ENCODE peak calls at places on chromosomes 2 and 18, in eight cellular contexts. J is breast epithelium, U is GM12891, X is A549, F is HCT116, E is adrenal gland, Q is spleen, D is endothelial cell of umbilical vein. A is an unnamed sample.

GRCh38 chr2:54889053-54889452 is 161.2 kb downstream of the RTN4 start:
- DNase-seq in U (no peak), J (no peak), D (no peak), X (no peak), Q (no peak), F (no peak), E (no peak), A (no peak)

GRCh38 chr18:67010916-67011315 is 407.0 kb upstream of the CDH19 start:
- DNase-seq in D (peak), Q (no peak), U (no peak), F (no peak), J (no peak), X (no peak), E (no peak), A (no peak)

GRCh38 chr2:165067958-165068612 is 112.8 kb upstream of the SLC38A11 start:
- DNase-seq in Q (no peak), F (no peak), U (no peak), D (peak), J (no peak), E (peak), X (peak), A (peak)

GRCh38 chr2:43464546-43464945 is 131.3 kb downstream of the THADA start:
- DNase-seq in E (no peak), J (no peak), F (no peak), D (no peak), Q (no peak), X (no peak), U (no peak), A (no peak)

GRCh38 chr2:96537066-96537733 is 648 bp downstream of the ARID5A start:
- DNase-seq in F (no peak), E (peak), J (peak), U (peak), D (peak), Q (peak), X (no peak), A (no peak)

GRCh38 chr2:202718614-202719013 is 83.8 kb downstream of the FAM117B start:
- DNase-seq in E (no peak), F (peak), D (no peak), J (no peak), Q (no peak), U (no peak), X (peak), A (no peak)

GRCh38 chr2:28348921-28349320 is 43.7 kb upstream of the FOSL2 start:
- DNase-seq in X (no peak), E (no peak), U (no peak), J (no peak), F (no peak), D (peak), Q (peak), A (no peak)

GRCh38 chr2:8529706-8530277 is 152.1 kb upstream of the ID2 start:
- DNase-seq in X (no peak), U (no peak), D (no peak), E (no peak), J (no peak), Q (no peak), F (no peak), A (no peak)

GRCh38 chr2:47651296-47651695 is 131.6 kb upstream of the MSH6 start:
- DNase-seq in D (no peak), X (no peak), Q (no peak), E (no peak), U (no peak), F (no peak), J (no peak), A (no peak)

GRCh38 chr2:101205521-101205998 is 47.1 kb upstream of the CNOT11 start:
- DNase-seq in D (peak), J (peak), X (peak), Q (no peak), E (peak), U (no peak), F (peak), A (peak)

GRCh38 chr2:177772529-177772928 is 300.0 kb downstream of the PDE11A start:
- DNase-seq in E (no peak), F (peak), J (no peak), X (no peak), D (peak), U (no peak), Q (no peak), A (no peak)

GRCh38 chr2:101717041-101717817 is 19.7 kb downstream of the MAP4K4 start:
- DNase-seq in Q (peak), E (no peak), D (no peak), J (no peak), F (no peak), X (no peak), U (no peak), A (no peak)

GRCh38 chr2:95018861-95019550 is 6.5 kb upstream of the MAL start:
- DNase-seq in X (no peak), E (no peak), J (no peak), F (no peak), U (no peak), D (no peak), Q (no peak), A (no peak)

GRCh38 chr18:38422216-38422615 is 856.6 kb upstream of the CELF4 start:
- DNase-seq in X (no peak), Q (no peak), J (no peak), D (no peak), F (no peak), U (no peak), E (no peak), A (no peak)

GRCh38 chr2:120641366-120641771 is 94.3 kb upstream of the GLI2 start:
- DNase-seq in E (peak), U (no peak), J (no peak), D (no peak), Q (no peak), X (no peak), F (no peak), A (no peak)

GRCh38 chr2:174580951-174581350 is 16.7 kb downstream of the WIPF1 start:
- DNase-seq in F (no peak), X (no peak), J (no peak), Q (no peak), U (no peak), D (no peak), E (no peak), A (no peak)

GRCh38 chr2:12602661-12603060 is 114.1 kb upstream of the TRIB2 start:
- DNase-seq in U (no peak), X (no peak), D (no peak), J (no peak), E (no peak), F (no peak), Q (no peak), A (no peak)

GRCh38 chr2:215744514-215744913 is 268.8 kb downstream of the MREG start:
- DNase-seq in Q (no peak), U (no peak), D (no peak), E (no peak), J (no peak), F (no peak), X (no peak), A (no peak)

GRCh38 chr2:88051792-88052191 is 3.8 kb downstream of the KRCC1 start:
- DNase-seq in F (no peak), U (no peak), D (no peak), J (no peak), X (no peak), Q (no peak), E (no peak), A (no peak)

GRCh38 chr2:42848726-42849290 is 56.4 kb upstream of the HAAO start:
- DNase-seq in U (no peak), F (no peak), J (no peak), D (no peak), Q (peak), E (no peak), X (no peak), A (no peak)

GRCh38 chr2:194443926-194444325 is 1213.1 kb upstream of the SLC39A10 start:
- DNase-seq in J (no peak), U (no peak), X (no peak), E (no peak), F (no peak), Q (no peak), D (no peak), A (no peak)

GRCh38 chr2:64989126-64989981 is at the start of gene SLC1A4:
- DNase-seq in X (peak), U (peak), E (peak), F (peak), J (peak), D (peak), Q (peak), A (no peak)

GRCh38 chr2:166494140-166494544 is at the start of gene SCN7A:
- DNase-seq in X (no peak), D (no peak), U (no peak), Q (peak), J (peak), E (peak), F (no peak), A (peak)

GRCh38 chr2:10862330-10862729 is 49.4 kb upstream of the KCNF1 start:
- DNase-seq in F (no peak), E (no peak), U (no peak), J (no peak), D (no peak), X (no peak), Q (no peak), A (no peak)
- TF ChIP-seq POLR2A in F (no peak), E (no peak), U (no peak), J (no peak), D (no peak), X (no peak), Q (no peak), A (no peak)

GRCh38 chr2:230947908-230948365 is 22.9 kb upstream of the GPR55 start:
- DNase-seq in J (no peak), U (no peak), D (no peak), F (no peak), Q (peak), X (no peak), E (no peak), A (no peak)
- TF ChIP-seq POLR2A in J (no peak), U (peak), D (no peak), F (no peak), Q (no peak), X (no peak), E (no peak), A (no peak)

GRCh38 chr2:222042666-222043065 is 256.1 kb downstream of the PAX3 start:
- DNase-seq in D (no peak), J (no peak), X (no peak), E (no peak), F (no peak), Q (no peak), U (no peak), A (no peak)
- TF ChIP-seq POLR2A in D (no peak), J (no peak), X (no peak), E (no peak), F (no peak), Q (no peak), U (no peak), A (no peak)

GRCh38 chr18:63160172-63160995 is 159.2 kb downstream of the BCL2 start:
- DNase-seq in U (no peak), X (no peak), D (no peak), E (no peak), Q (peak), J (no peak), F (no peak), A (no peak)

GRCh38 chr18:63161032-63161727 is 158.4 kb downstream of the BCL2 start:
- DNase-seq in E (no peak), Q (no peak), X (no peak), U (no peak), D (no peak), F (no peak), J (no peak), A (no peak)

GRCh38 chr18:63162271-63163014 is 157.1 kb downstream of the BCL2 start:
- DNase-seq in Q (peak), X (no peak), F (no peak), E (no peak), J (no peak), D (no peak), U (no peak), A (no peak)

GRCh38 chr18:63159590-63159989 is 160.0 kb downstream of the BCL2 start:
- DNase-seq in D (no peak), F (no peak), J (no peak), E (no peak), Q (no peak), X (no peak), U (no peak), A (no peak)

GRCh38 chr18:63161728-63162195 is 157.8 kb downstream of the BCL2 start:
- DNase-seq in E (peak), J (peak), D (peak), Q (peak), F (no peak), X (peak), U (no peak), A (no peak)
- TF ChIP-seq POLR2A in E (no peak), J (no peak), D (no peak), Q (no peak), F (no peak), X (no peak), U (peak), A (no peak)

GRCh38 chr2:237170017-237170416 is 84.3 kb downstream of the COPS8 start:
- DNase-seq in X (no peak), F (no peak), U (no peak), J (no peak), D (no peak), Q (no peak), E (no peak), A (no peak)

GRCh38 chr2:237167934-237168333 is 82.2 kb downstream of the COPS8 start:
- DNase-seq in E (no peak), X (no peak), D (no peak), F (no peak), U (no peak), Q (no peak), J (no peak), A (no peak)

GRCh38 chr2:237171895-237172294 is 86.2 kb downstream of the COPS8 start:
- DNase-seq in E (no peak), U (no peak), Q (no peak), X (no peak), J (no peak), D (no peak), F (no peak), A (no peak)

GRCh38 chr2:237167038-237167437 is 81.3 kb downstream of the COPS8 start:
- DNase-seq in Q (no peak), J (no peak), U (no peak), F (no peak), D (no peak), X (no peak), E (no peak), A (no peak)

DNA sequence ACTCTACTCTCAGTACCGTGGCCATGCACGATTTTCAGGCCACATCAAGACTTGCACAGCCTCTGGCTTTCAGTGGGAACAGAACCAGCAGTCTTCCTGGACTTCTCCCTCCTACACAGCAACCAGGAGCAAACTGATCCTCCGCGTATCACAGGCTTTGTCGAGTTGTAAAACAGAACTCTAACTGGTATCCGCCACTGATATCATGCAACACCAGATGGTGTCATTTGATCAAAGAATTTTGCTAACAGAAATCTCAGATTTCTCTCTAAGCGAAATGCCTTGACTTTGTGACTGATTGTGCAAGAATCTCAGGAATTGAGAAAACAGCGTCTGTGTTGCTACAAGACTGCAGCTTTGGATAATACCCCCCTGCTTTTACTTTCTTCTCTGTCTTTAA is 85.7 kb downstream of the COPS8 start:
- DNase-seq in Q (no peak), X (peak), U (no peak), D (peak), E (peak), J (no peak), F (peak), A (no peak)
- TF ChIP-seq POLR2A in Q (no peak), X (no peak), U (no peak), D (no peak), E (no peak), J (no peak), F (no peak), A (no peak)

DNA sequence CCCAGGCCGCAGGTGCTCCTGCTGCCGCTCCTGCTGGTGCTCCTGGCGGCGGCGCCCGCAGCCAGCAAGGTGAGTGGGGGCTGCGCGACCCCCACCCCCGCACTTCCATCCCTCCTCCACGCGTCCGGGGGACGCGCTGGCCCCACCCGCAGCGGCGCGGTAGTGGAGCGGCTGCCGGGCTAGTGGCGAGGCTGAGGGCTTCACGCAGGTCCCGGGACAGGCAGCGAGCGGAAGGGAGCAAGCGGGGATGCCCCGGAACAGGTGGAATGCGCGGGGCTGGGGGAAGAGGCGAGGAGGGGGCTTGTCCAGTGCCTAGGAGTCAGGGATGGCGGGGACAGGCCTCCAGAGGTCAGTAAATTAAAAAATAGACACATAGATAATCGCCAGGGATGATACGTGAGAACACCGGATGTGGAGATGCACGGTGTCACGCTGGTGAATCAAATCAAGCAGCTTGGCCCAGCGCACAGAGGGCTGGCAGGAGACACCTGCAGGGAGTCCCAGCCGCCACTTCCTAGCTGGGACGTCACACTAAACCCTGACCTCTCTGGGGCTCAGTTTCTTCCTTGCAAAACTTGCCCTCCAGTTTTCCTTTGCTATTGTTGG is 424 bp downstream of the COL4A3 start:
- DNase-seq in D (no peak), J (no peak), F (no peak), X (peak), U (peak), E (peak), Q (peak), A (no peak)
- TF ChIP-seq POLR2A in D (no peak), J (no peak), F (no peak), X (no peak), U (no peak), E (no peak), Q (no peak), A (no peak)

GRCh38 chr18:26978812-26979341 is 113.4 kb upstream of the AQP4 start:
- DNase-seq in E (no peak), Q (no peak), X (no peak), U (peak), J (no peak), D (no peak), F (no peak), A (no peak)
- TF ChIP-seq POLR2A in E (no peak), Q (no peak), X (no peak), U (no peak), J (no peak), D (no peak), F (no peak), A (no peak)

DNA sequence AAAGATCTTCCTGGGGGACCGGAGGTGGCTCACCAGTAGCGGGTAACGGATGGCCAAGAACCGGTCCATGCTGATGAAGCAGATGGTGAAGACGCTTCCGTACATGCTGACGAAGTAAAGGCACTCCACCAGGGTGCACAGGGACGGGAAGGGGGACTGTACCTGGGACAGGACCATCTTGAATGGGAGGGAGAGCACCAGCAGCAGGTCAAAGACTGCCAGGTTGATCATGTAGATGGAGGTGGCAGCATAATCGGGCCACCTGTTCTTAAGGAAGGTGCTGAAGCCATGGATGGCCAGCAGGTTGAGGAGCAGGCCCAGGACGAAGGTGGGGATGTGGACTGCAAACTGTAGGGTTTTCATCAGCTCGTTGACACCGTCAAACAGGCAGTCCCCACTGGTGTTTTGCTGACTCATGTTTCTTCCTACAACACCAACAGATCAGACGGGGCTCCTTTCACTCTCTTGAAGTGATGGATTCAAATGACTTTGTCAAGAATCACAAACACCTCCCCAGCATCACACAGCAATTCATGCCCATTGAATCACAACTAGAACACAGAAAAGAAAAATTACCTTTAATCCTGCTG is 14.4 kb downstream of the GPR55 start:
- DNase-seq in J (no peak), E (no peak), D (no peak), F (no peak), X (no peak), Q (peak), U (no peak), A (no peak)
- TF ChIP-seq POLR2A in J (no peak), E (no peak), D (no peak), F (no peak), X (no peak), Q (no peak), U (no peak), A (no peak)

GRCh38 chr2:70070557-70071268 is 16.6 kb upstream of the PCBP1 start:
- DNase-seq in Q (no peak), J (peak), E (peak), U (peak), D (peak), F (peak), X (peak), A (no peak)
- TF ChIP-seq POLR2A in Q (no peak), J (no peak), E (no peak), U (peak), D (no peak), F (no peak), X (no peak), A (no peak)

GRCh38 chr18:51658436-51658835 is 461.0 kb upstream of the MEX3C start:
- DNase-seq in E (no peak), J (no peak), X (no peak), D (no peak), Q (no peak), U (no peak), F (no peak), A (no peak)
- TF ChIP-seq POLR2A in E (no peak), J (no peak), X (no peak), D (no peak), Q (no peak), U (no peak), F (no peak), A (no peak)